ENCODE peak calls at places on chromosomes 5 and 9, in nine cellular contexts. One of them, this sample, is unnamed.

GRCh38 chr9:87336407-87336806 is 161.3 kb upstream of the DAPK1 start:
- DNase-seq in A549: peak
- DNase-seq in glutamatergic neuron: peak
- DNase-seq in RWPE2: no peak
- DNase-seq in foreskin fibroblast: no peak
- DNase-seq in AG10803: peak
- DNase-seq in heart left ventricle: no peak
- DNase-seq in IMR-90: no peak
- DNase-seq in pancreas: no peak
- DNase-seq in this sample: no peak

GRCh38 chr9:114396558-114397218 is 8.9 kb upstream of the AKNA start:
- DNase-seq in IMR-90: peak
- DNase-seq in RWPE2: no peak
- DNase-seq in glutamatergic neuron: peak
- DNase-seq in AG10803: peak
- DNase-seq in foreskin fibroblast: no peak
- DNase-seq in pancreas: no peak
- DNase-seq in heart left ventricle: no peak
- DNase-seq in A549: no peak
- DNase-seq in this sample: no peak

GRCh38 chr5:170747851-170748250 is 35.7 kb upstream of the GABRP start:
- DNase-seq in pancreas: peak
- DNase-seq in RWPE2: no peak
- DNase-seq in AG10803: peak
- DNase-seq in glutamatergic neuron: peak
- DNase-seq in foreskin fibroblast: no peak
- DNase-seq in A549: peak
- DNase-seq in IMR-90: no peak
- DNase-seq in heart left ventricle: peak
- DNase-seq in this sample: peak

GRCh38 chr5:93512799-93513198 is 68.2 kb downstream of the NR2F1-AS1 start:
- DNase-seq in A549: no peak
- DNase-seq in AG10803: peak
- DNase-seq in glutamatergic neuron: no peak
- DNase-seq in foreskin fibroblast: peak
- DNase-seq in heart left ventricle: no peak
- DNase-seq in RWPE2: no peak
- DNase-seq in pancreas: no peak
- DNase-seq in IMR-90: peak
- DNase-seq in this sample: peak

GRCh38 chr9:36985769-36986547 is 48.1 kb downstream of the PAX5 start:
- DNase-seq in IMR-90: no peak
- DNase-seq in glutamatergic neuron: peak
- DNase-seq in RWPE2: peak
- DNase-seq in pancreas: no peak
- DNase-seq in heart left ventricle: no peak
- DNase-seq in foreskin fibroblast: no peak
- DNase-seq in AG10803: no peak
- DNase-seq in A549: no peak
- DNase-seq in this sample: no peak

GRCh38 chr5:125412051-125412560 is 665.7 kb upstream of the ZNF608 start:
- DNase-seq in heart left ventricle: no peak
- DNase-seq in A549: no peak
- DNase-seq in RWPE2: no peak
- DNase-seq in AG10803: no peak
- DNase-seq in glutamatergic neuron: no peak
- DNase-seq in foreskin fibroblast: peak
- DNase-seq in IMR-90: no peak
- DNase-seq in pancreas: no peak
- DNase-seq in this sample: peak

GRCh38 chr5:31471040-31471439 is 60.9 kb downstream of the DROSHA start:
- DNase-seq in IMR-90: no peak
- DNase-seq in A549: no peak
- DNase-seq in glutamatergic neuron: no peak
- DNase-seq in RWPE2: no peak
- DNase-seq in heart left ventricle: no peak
- DNase-seq in foreskin fibroblast: no peak
- DNase-seq in AG10803: no peak
- DNase-seq in pancreas: no peak
- DNase-seq in this sample: no peak

GRCh38 chr9:135076876-135077430 is 10.5 kb upstream of the OLFM1 start:
- DNase-seq in glutamatergic neuron: peak
- DNase-seq in AG10803: no peak
- DNase-seq in RWPE2: peak
- DNase-seq in IMR-90: no peak
- DNase-seq in foreskin fibroblast: no peak
- DNase-seq in pancreas: peak
- DNase-seq in heart left ventricle: no peak
- DNase-seq in A549: no peak
- DNase-seq in this sample: no peak

GRCh38 chr9:117775576-117775975 is 71.4 kb downstream of the TLR4 start:
- DNase-seq in IMR-90: no peak
- DNase-seq in RWPE2: no peak
- DNase-seq in AG10803: no peak
- DNase-seq in foreskin fibroblast: no peak
- DNase-seq in heart left ventricle: no peak
- DNase-seq in A549: no peak
- DNase-seq in glutamatergic neuron: no peak
- DNase-seq in pancreas: no peak
- DNase-seq in this sample: no peak

GRCh38 chr9:84435902-84436301 is 95.3 kb upstream of the SLC28A3 start:
- DNase-seq in AG10803: no peak
- DNase-seq in IMR-90: no peak
- DNase-seq in pancreas: no peak
- DNase-seq in glutamatergic neuron: no peak
- DNase-seq in RWPE2: no peak
- DNase-seq in heart left ventricle: no peak
- DNase-seq in A549: no peak
- DNase-seq in foreskin fibroblast: no peak
- DNase-seq in this sample: no peak

GRCh38 chr5:124868661-124869060 is 122.2 kb upstream of the ZNF608 start:
- DNase-seq in pancreas: no peak
- DNase-seq in heart left ventricle: no peak
- DNase-seq in AG10803: peak
- DNase-seq in A549: no peak
- DNase-seq in IMR-90: no peak
- DNase-seq in foreskin fibroblast: no peak
- DNase-seq in glutamatergic neuron: no peak
- DNase-seq in RWPE2: no peak
- DNase-seq in this sample: no peak

GRCh38 chr9:114472765-114473446 is 32.4 kb downstream of the WHRN start:
- DNase-seq in A549: no peak
- DNase-seq in heart left ventricle: no peak
- DNase-seq in foreskin fibroblast: no peak
- DNase-seq in RWPE2: no peak
- DNase-seq in AG10803: no peak
- DNase-seq in pancreas: no peak
- DNase-seq in IMR-90: peak
- DNase-seq in glutamatergic neuron: no peak
- DNase-seq in this sample: no peak

GRCh38 chr9:135308809-135309762 is 170.5 kb upstream of the PPP1R26 start:
- DNase-seq in foreskin fibroblast: no peak
- DNase-seq in heart left ventricle: no peak
- DNase-seq in glutamatergic neuron: no peak
- DNase-seq in IMR-90: no peak
- DNase-seq in A549: no peak
- DNase-seq in pancreas: no peak
- DNase-seq in RWPE2: no peak
- DNase-seq in AG10803: no peak
- DNase-seq in this sample: no peak

GRCh38 chr9:8349928-8350327 is 550.4 kb upstream of the DMAC1 start:
- DNase-seq in AG10803: no peak
- DNase-seq in IMR-90: no peak
- DNase-seq in glutamatergic neuron: no peak
- DNase-seq in RWPE2: no peak
- DNase-seq in pancreas: no peak
- DNase-seq in A549: no peak
- DNase-seq in foreskin fibroblast: no peak
- DNase-seq in heart left ventricle: no peak
- DNase-seq in this sample: no peak

GRCh38 chr5:64181440-64181839 is 15.8 kb downstream of the RNF180 start:
- DNase-seq in AG10803: no peak
- DNase-seq in A549: no peak
- DNase-seq in pancreas: no peak
- DNase-seq in glutamatergic neuron: no peak
- DNase-seq in heart left ventricle: no peak
- DNase-seq in foreskin fibroblast: no peak
- DNase-seq in IMR-90: no peak
- DNase-seq in RWPE2: no peak
- DNase-seq in this sample: no peak

GRCh38 chr9:111483862-111484563 is at the start of gene ECPAS:
- DNase-seq in heart left ventricle: peak
- DNase-seq in foreskin fibroblast: peak
- DNase-seq in pancreas: peak
- DNase-seq in AG10803: peak
- DNase-seq in A549: peak
- DNase-seq in glutamatergic neuron: peak
- DNase-seq in RWPE2: peak
- DNase-seq in IMR-90: peak
- DNase-seq in this sample: peak
- TF ChIP-seq CTCF in heart left ventricle: no peak
- TF ChIP-seq CTCF in foreskin fibroblast: no peak
- TF ChIP-seq CTCF in pancreas: no peak
- TF ChIP-seq CTCF in AG10803: no peak
- TF ChIP-seq CTCF in A549: no peak
- TF ChIP-seq CTCF in glutamatergic neuron: no peak
- TF ChIP-seq CTCF in RWPE2: no peak
- TF ChIP-seq CTCF in IMR-90: peak
- TF ChIP-seq CTCF in this sample: no peak

GRCh38 chr5:122895141-122895540 is 49.7 kb downstream of the SNX24 start:
- DNase-seq in pancreas: no peak
- DNase-seq in glutamatergic neuron: no peak
- DNase-seq in foreskin fibroblast: no peak
- DNase-seq in A549: no peak
- DNase-seq in IMR-90: no peak
- DNase-seq in heart left ventricle: no peak
- DNase-seq in AG10803: no peak
- DNase-seq in RWPE2: no peak
- DNase-seq in this sample: no peak

GRCh38 chr5:122902263-122902662 is 56.9 kb downstream of the SNX24 start:
- DNase-seq in A549: no peak
- DNase-seq in RWPE2: no peak
- DNase-seq in glutamatergic neuron: no peak
- DNase-seq in heart left ventricle: no peak
- DNase-seq in pancreas: no peak
- DNase-seq in IMR-90: no peak
- DNase-seq in foreskin fibroblast: no peak
- DNase-seq in AG10803: no peak
- DNase-seq in this sample: no peak

GRCh38 chr5:122901346-122901745 is 55.9 kb downstream of the SNX24 start:
- DNase-seq in AG10803: no peak
- DNase-seq in glutamatergic neuron: no peak
- DNase-seq in A549: no peak
- DNase-seq in pancreas: no peak
- DNase-seq in heart left ventricle: no peak
- DNase-seq in RWPE2: no peak
- DNase-seq in IMR-90: no peak
- DNase-seq in foreskin fibroblast: no peak
- DNase-seq in this sample: no peak

GRCh38 chr5:122897283-122897602 is 51.8 kb downstream of the SNX24 start:
- DNase-seq in IMR-90: no peak
- DNase-seq in RWPE2: no peak
- DNase-seq in pancreas: no peak
- DNase-seq in AG10803: no peak
- DNase-seq in glutamatergic neuron: no peak
- DNase-seq in A549: no peak
- DNase-seq in foreskin fibroblast: no peak
- DNase-seq in heart left ventricle: no peak
- DNase-seq in this sample: no peak

DNA sequence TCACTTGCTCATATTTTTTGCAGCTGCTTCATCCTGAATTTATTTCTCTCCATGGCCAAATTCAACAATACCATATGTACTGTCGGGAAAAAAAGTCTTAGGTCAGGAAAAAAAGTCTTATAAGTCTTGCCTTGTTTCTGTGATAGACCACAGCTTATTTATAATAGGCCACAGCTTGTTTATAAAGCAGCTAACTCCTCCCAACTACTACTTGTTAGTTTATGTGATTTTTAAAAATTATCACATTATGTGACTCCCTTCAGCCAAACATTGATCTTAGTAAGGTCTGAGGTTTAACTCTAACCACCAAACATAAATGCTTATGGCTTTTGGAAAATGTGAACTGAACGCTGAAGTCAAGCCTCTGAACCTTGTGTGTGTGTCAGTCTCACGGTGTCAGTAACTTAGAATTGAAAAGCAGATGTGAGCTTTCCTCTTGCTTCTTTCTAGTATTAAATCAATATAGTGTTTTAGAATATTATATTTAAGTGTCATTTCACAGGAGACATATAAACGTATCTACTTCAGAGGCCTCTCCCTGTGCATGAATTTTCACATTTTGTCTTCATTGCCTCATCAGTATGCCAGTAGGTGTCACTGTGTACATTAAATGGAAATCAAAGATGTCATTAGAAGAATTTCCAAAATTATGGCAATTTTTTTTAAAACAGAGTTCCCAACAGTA is 51.3 kb downstream of the SNX24 start:
- DNase-seq in glutamatergic neuron: no peak
- DNase-seq in pancreas: no peak
- DNase-seq in heart left ventricle: no peak
- DNase-seq in RWPE2: no peak
- DNase-seq in foreskin fibroblast: no peak
- DNase-seq in AG10803: peak
- DNase-seq in IMR-90: peak
- DNase-seq in A549: no peak
- DNase-seq in this sample: peak
- TF ChIP-seq CTCF in glutamatergic neuron: peak
- TF ChIP-seq CTCF in pancreas: peak
- TF ChIP-seq CTCF in heart left ventricle: peak
- TF ChIP-seq CTCF in RWPE2: peak
- TF ChIP-seq CTCF in foreskin fibroblast: peak
- TF ChIP-seq CTCF in AG10803: peak
- TF ChIP-seq CTCF in IMR-90: peak
- TF ChIP-seq CTCF in A549: peak
- TF ChIP-seq CTCF in this sample: peak

DNA sequence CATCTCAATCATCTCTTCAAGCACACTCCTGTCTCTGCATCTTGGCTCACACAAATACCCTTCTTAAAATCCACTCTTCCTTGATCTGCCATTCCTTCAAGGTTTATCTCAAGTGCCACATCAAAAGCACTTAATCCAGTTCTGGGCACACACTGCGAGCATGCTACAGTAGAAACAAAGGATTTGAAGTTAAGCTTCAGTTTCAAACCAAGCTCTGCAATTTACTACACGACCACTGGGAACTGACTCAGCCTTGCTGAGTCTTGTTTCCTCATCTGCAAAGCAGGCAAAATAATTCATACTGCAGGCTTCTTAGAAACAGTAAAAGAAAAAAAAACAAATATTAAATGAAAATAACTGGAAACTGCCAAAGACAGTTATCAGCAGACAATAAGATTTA is 50.5 kb upstream of the CTNNAL1 start:
- DNase-seq in AG10803: peak
- DNase-seq in pancreas: no peak
- DNase-seq in RWPE2: no peak
- DNase-seq in A549: no peak
- DNase-seq in glutamatergic neuron: no peak
- DNase-seq in IMR-90: peak
- DNase-seq in foreskin fibroblast: peak
- DNase-seq in heart left ventricle: no peak
- DNase-seq in this sample: peak
- TF ChIP-seq CTCF in AG10803: no peak
- TF ChIP-seq CTCF in pancreas: no peak
- TF ChIP-seq CTCF in RWPE2: peak
- TF ChIP-seq CTCF in A549: no peak
- TF ChIP-seq CTCF in glutamatergic neuron: no peak
- TF ChIP-seq CTCF in IMR-90: peak
- TF ChIP-seq CTCF in foreskin fibroblast: no peak
- TF ChIP-seq CTCF in heart left ventricle: no peak
- TF ChIP-seq CTCF in this sample: peak

GRCh38 chr5:58891072-58891970 is 308.4 kb downstream of the RAB3C start:
- DNase-seq in glutamatergic neuron: peak
- DNase-seq in IMR-90: peak
- DNase-seq in RWPE2: peak
- DNase-seq in AG10803: peak
- DNase-seq in pancreas: peak
- DNase-seq in foreskin fibroblast: peak
- DNase-seq in heart left ventricle: peak
- DNase-seq in A549: peak
- DNase-seq in this sample: peak
- TF ChIP-seq CTCF in glutamatergic neuron: peak
- TF ChIP-seq CTCF in IMR-90: peak
- TF ChIP-seq CTCF in RWPE2: peak
- TF ChIP-seq CTCF in AG10803: peak
- TF ChIP-seq CTCF in pancreas: peak
- TF ChIP-seq CTCF in foreskin fibroblast: peak
- TF ChIP-seq CTCF in heart left ventricle: peak
- TF ChIP-seq CTCF in A549: peak
- TF ChIP-seq CTCF in this sample: peak